ENCODE peak calls at places on chromosome 9, in six cellular contexts. J is H1, I is Karpas-422, L is H9, K is IMR-90, O is fibroblast of lung. S is an unnamed sample.

GRCh38 chr9:130461218-130461630 is 16.5 kb downstream of the ASS1 start:
- DNase-seq in K (peak; percentile 12), O (peak; percentile 35), L (peak; percentile 81), I (peak; percentile 86), J (no peak), S (peak; percentile 86)

GRCh38 chr9:131837316-131837715 is 97.4 kb upstream of the RAPGEF1 start:
- DNase-seq in I (no peak), L (peak; percentile 67), J (no peak), K (no peak), O (no peak), S (peak; percentile 49)

GRCh38 chr9:18274693-18275092 is 199.3 kb upstream of the ADAMTSL1 start:
- DNase-seq in K (no peak), J (no peak), I (no peak), O (peak; percentile 53), L (no peak), S (no peak)

GRCh38 chr9:135960328-135961276 is 571 bp downstream of the UBAC1 start:
- DNase-seq in L (no peak), K (no peak), I (peak; percentile 52), O (no peak), J (no peak), S (peak; percentile 75)

GRCh38 chr9:87676976-87677775 is 48.7 kb upstream of the CTSL start:
- DNase-seq in O (no peak), J (no peak), K (peak; percentile 4), L (peak; percentile 23), I (no peak), S (no peak)

GRCh38 chr9:97372580-97372979 is 39.3 kb upstream of the TDRD7 start:
- DNase-seq in J (no peak), O (no peak), I (no peak), L (no peak), K (no peak), S (no peak)

GRCh38 chr9:105656131-105656921 is 5.9 kb upstream of the TAL2 start:
- DNase-seq in I (peak; percentile 60), K (no peak), L (peak; percentile 43), J (no peak), O (no peak), S (peak; percentile 79)

GRCh38 chr9:83266618-83267543 is 203.9 kb upstream of the RASEF start:
- DNase-seq in J (no peak), K (no peak), I (no peak), L (no peak), O (no peak), S (no peak)

GRCh38 chr9:136858844-136859757 is 7.0 kb downstream of the MAMDC4 start:
- DNase-seq in K (peak; percentile 51), O (peak; percentile 57), J (no peak), L (no peak), I (no peak), S (no peak)

GRCh38 chr9:137370865-137371520 is 52.0 kb downstream of the EXD3 start:
- DNase-seq in I (no peak), L (peak; percentile 43), O (no peak), K (no peak), J (no peak), S (peak; percentile 98)

GRCh38 chr9:131701789-131702337 is 38.0 kb downstream of the RAPGEF1 start:
- DNase-seq in J (peak; percentile 70), L (peak; percentile 70), K (peak; percentile 49), O (no peak), I (no peak), S (no peak)

GRCh38 chr9:2179557-2179956 is 164.4 kb downstream of the SMARCA2 start:
- DNase-seq in J (no peak), O (no peak), L (no peak), I (peak; percentile 64), K (no peak), S (no peak)

GRCh38 chr9:69946800-69947437 is 96.7 kb upstream of the MAMDC2 start:
- DNase-seq in K (peak; percentile 94), O (peak; percentile 95), J (no peak), I (no peak), L (no peak), S (no peak)

GRCh38 chr9:14424323-14424722 is 110.4 kb upstream of the NFIB start:
- DNase-seq in I (no peak), K (no peak), J (no peak), L (no peak), O (no peak), S (no peak)

GRCh38 chr9:14421291-14421690 is 107.3 kb upstream of the NFIB start:
- DNase-seq in I (no peak), O (no peak), L (no peak), K (no peak), J (no peak), S (no peak)

GRCh38 chr9:14427419-14427818 is 113.5 kb upstream of the NFIB start:
- DNase-seq in O (no peak), K (no peak), I (no peak), L (no peak), J (no peak), S (no peak)

GRCh38 chr9:14423816-14424261 is 109.9 kb upstream of the NFIB start:
- DNase-seq in I (no peak), L (no peak), O (peak; percentile 86), K (peak; percentile 77), J (no peak), S (no peak)

GRCh38 chr9:14424983-14425382 is 111.0 kb upstream of the NFIB start:
- DNase-seq in J (no peak), O (no peak), K (no peak), L (no peak), I (no peak), S (no peak)
- H3K4me2 ChIP-seq in J (no peak overlapping the region), O (no peak overlapping the region), K (no peak overlapping the region), L (no peak overlapping the region), I (no peak overlapping the region), S (no peak overlapping the region)

GRCh38 chr9:35790385-35791291 is 753 bp upstream of the NPR2 start:
- DNase-seq in I (peak; percentile 84), O (peak; percentile 90), L (peak; percentile 75), K (peak; percentile 83), J (no peak), S (peak; percentile 87)
- H4K20me1 ChIP-seq in I (no peaks in the 10 kb centered on the region), O (no peaks in the 10 kb centered on the region), L (no peaks in the 10 kb centered on the region), K (no peaks in the 10 kb centered on the region), J (no peaks in the 10 kb centered on the region), S (no peaks in the 10 kb centered on the region)

DNA sequence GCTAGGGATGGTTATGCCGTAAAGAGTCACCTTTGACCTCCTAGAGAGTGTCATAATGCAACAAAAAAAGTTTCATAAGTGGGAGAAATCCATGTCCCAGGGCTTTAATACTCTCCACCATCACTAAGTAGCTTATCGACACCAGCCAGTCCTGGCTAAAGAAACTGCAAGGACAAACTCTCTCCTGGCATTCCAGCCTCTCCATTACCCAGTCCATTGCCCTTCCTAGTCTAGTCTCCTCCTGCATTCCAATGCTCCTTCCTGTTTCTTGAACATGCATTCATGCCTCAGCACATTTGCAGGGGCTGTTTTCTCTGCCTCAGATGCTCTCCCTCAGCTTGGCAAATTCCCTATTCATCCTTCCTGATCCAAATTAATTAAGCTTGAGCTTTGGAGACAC is 364.1 kb downstream of the BRINP1 start:
- DNase-seq in I (no peak), J (no peak), L (peak; percentile 29), K (no peak), O (no peak), S (peak; percentile 55)
- H3K4me2 ChIP-seq in I (no peak overlapping the region), J (no peak overlapping the region), L (no peak overlapping the region), K (no peak overlapping the region), O (no peak overlapping the region), S (no peak overlapping the region)

GRCh38 chr9:134054891-134055811 is 12.7 kb downstream of the BRD3 start:
- DNase-seq in I (no peak), O (no peak), L (no peak), K (no peak), J (no peak), S (no peak)
- H4K20me1 ChIP-seq in I (peaks cover 48% of the 10 kb centered on the region), O (no peaks in the 10 kb centered on the region), L (no peaks in the 10 kb centered on the region), K (peaks cover 64% of the 10 kb centered on the region), J (peaks cover 46% of the 10 kb centered on the region), S (peaks cover 97% of the 10 kb centered on the region)

GRCh38 chr9:91843623-91844111 is 106.4 kb downstream of the ROR2 start:
- DNase-seq in J (no peak), K (no peak), L (no peak), O (peak; percentile 60), I (no peak), S (peak; percentile 60)
- H3K4me2 ChIP-seq in J (no peak overlapping the region), K (peak overlapping the region; percentile 38), L (no peak overlapping the region), O (peak overlapping the region; percentile 78), I (no peak overlapping the region), S (peak overlapping the region; percentile 67)

GRCh38 chr9:100091650-100092049 is 7.2 kb downstream of the ERP44 start:
- DNase-seq in K (no peak), O (no peak), L (no peak), J (no peak), I (no peak), S (no peak)
- H4K20me1 ChIP-seq in K (peaks cover 53% of the 10 kb centered on the region), O (peaks cover 2% of the 10 kb centered on the region), L (no peaks in the 10 kb centered on the region), J (no peaks in the 10 kb centered on the region), I (peaks cover 45% of the 10 kb centered on the region), S (peaks cover 9% of the 10 kb centered on the region)

S was measured in neural progenitor cell.